ENCODE peak calls at places on chromosome 22, in seven cellular contexts. V is EL; G is esophagus muscularis mucosa; B is activated CD4-positive, alpha-beta T cell treated with anti-CD3 and anti-CD28 coated beads, Interleukin-2, amount 10 ng/mL, durations not matched to agents 7 days and 5 days; Q is NCI-H774; S is HCEC 1CT; O is MCF 10A. K is an unnamed sample.

GRCh38 chr22:38878001-38878400 is 6.0 kb upstream of the CBX6 start:
- DNase-seq in B (no peak), V (no peak), S (no peak), Q (no peak), G (no peak), O (no peak), K (no peak)

GRCh38 chr22:24859587-24859986 is 53.6 kb downstream of the SGSM1 start:
- DNase-seq in Q (no peak), V (no peak), S (no peak), B (no peak), O (no peak), G (no peak), K (no peak)

GRCh38 chr22:23862103-23862502 is 4.4 kb downstream of the SLC2A11 start:
- DNase-seq in V (peak), G (no peak), S (peak), O (peak), Q (peak), B (peak), K (no peak)

GRCh38 chr22:36343070-36343719 is 44.6 kb downstream of the MYH9 start:
- DNase-seq in O (no peak), B (no peak), S (no peak), G (no peak), V (no peak), Q (no peak), K (no peak)

GRCh38 chr22:19063581-19064353 is 58.4 kb downstream of the DGCR2 start:
- DNase-seq in B (no peak), O (no peak), V (no peak), G (no peak), S (no peak), Q (no peak), K (no peak)

GRCh38 chr22:46044718-46045458 is 67.9 kb upstream of the WNT7B start:
- DNase-seq in Q (no peak), O (no peak), B (peak), V (peak), G (no peak), S (peak), K (no peak)

GRCh38 chr22:32619614-32620426 is 145.2 kb downstream of the FBXO7 start:
- DNase-seq in B (no peak), S (no peak), V (peak), G (no peak), O (peak), Q (no peak), K (no peak)

GRCh38 chr22:24812950-24813349 is 6.9 kb downstream of the SGSM1 start:
- DNase-seq in Q (no peak), V (no peak), S (no peak), B (no peak), G (no peak), O (no peak), K (no peak)

GRCh38 chr22:41094036-41094435 is 1.6 kb downstream of the EP300 start:
- DNase-seq in G (no peak), B (peak), Q (no peak), S (peak), V (peak), O (peak), K (peak)

GRCh38 chr22:49476176-49476575 is 351.5 kb downstream of the BRD1 start:
- DNase-seq in B (no peak), S (no peak), Q (no peak), O (no peak), V (no peak), G (no peak), K (no peak)

GRCh38 chr22:49966041-49966715 is 5.6 kb downstream of the PIM3 start:
- DNase-seq in S (no peak), V (no peak), O (no peak), G (no peak), B (no peak), Q (no peak), K (no peak)

GRCh38 chr22:20011123-20011992 is 5.3 kb downstream of the ARVCF start:
- DNase-seq in S (no peak), O (no peak), Q (no peak), V (no peak), G (no peak), B (no peak), K (no peak)

GRCh38 chr22:42684462-42685195 is 35.4 kb upstream of the CYB5R3 start:
- DNase-seq in Q (no peak), V (no peak), B (no peak), O (no peak), S (no peak), G (no peak), K (no peak)

GRCh38 chr22:30872282-30873041 is 96.1 kb downstream of the MORC2 start:
- DNase-seq in O (no peak), S (no peak), Q (no peak), V (no peak), G (no peak), B (no peak), K (peak)

GRCh38 chr22:36351921-36352774 is 35.6 kb downstream of the MYH9 start:
- DNase-seq in Q (no peak), V (no peak), B (no peak), O (peak), G (no peak), S (no peak), K (peak)

GRCh38 chr22:30250713-30251267 is 4.2 kb upstream of the LIF start:
- DNase-seq in O (peak), G (no peak), V (peak), B (no peak), Q (no peak), S (no peak), K (no peak)

GRCh38 chr22:46054091-46054877 is 77.3 kb upstream of the WNT7B start:
- DNase-seq in V (peak), S (peak), Q (no peak), B (peak), G (no peak), O (peak), K (peak)

K was measured in retina.